ENCODE peak calls at places on chromosomes 6 and 20, in nine cellular contexts. One of them, this sample, is unnamed.

GRCh38 chr6:4129446-4129845 is 5.9 kb downstream of the ECI2 start:
- DNase-seq in endothelial cell of umbilical vein: peak; percentile 51
- DNase-seq in MM.1S: no peak
- DNase-seq in heart left ventricle: no peak
- DNase-seq in right lobe of liver: no peak
- DNase-seq in OCI-LY7: no peak
- DNase-seq in ovary: no peak
- DNase-seq in IMR-90: peak; percentile 9
- DNase-seq in coronary artery: no peak
- DNase-seq in this sample: no peak

GRCh38 chr20:61925555-61926252 is 140.0 kb downstream of the TAF4 start:
- DNase-seq in endothelial cell of umbilical vein: no peak
- DNase-seq in MM.1S: no peak
- DNase-seq in heart left ventricle: no peak
- DNase-seq in right lobe of liver: no peak
- DNase-seq in OCI-LY7: no peak
- DNase-seq in ovary: no peak
- DNase-seq in IMR-90: peak; percentile 65
- DNase-seq in coronary artery: no peak
- DNase-seq in this sample: peak; percentile 4

GRCh38 chr6:3423439-3424184 is 33.2 kb downstream of the SLC22A23 start:
- DNase-seq in endothelial cell of umbilical vein: no peak
- DNase-seq in MM.1S: no peak
- DNase-seq in heart left ventricle: no peak
- DNase-seq in right lobe of liver: no peak
- DNase-seq in OCI-LY7: no peak
- DNase-seq in ovary: no peak
- DNase-seq in IMR-90: no peak
- DNase-seq in coronary artery: no peak
- DNase-seq in this sample: no peak

GRCh38 chr20:437787-438486 is 24.4 kb downstream of the TBC1D20 start:
- DNase-seq in endothelial cell of umbilical vein: peak; percentile 8
- DNase-seq in MM.1S: peak; percentile 27
- DNase-seq in heart left ventricle: no peak
- DNase-seq in right lobe of liver: no peak
- DNase-seq in OCI-LY7: peak; percentile 32
- DNase-seq in ovary: no peak
- DNase-seq in IMR-90: no peak
- DNase-seq in coronary artery: no peak
- DNase-seq in this sample: no peak

GRCh38 chr6:63943826-63944225 is 308.2 kb downstream of the PHF3 start:
- DNase-seq in endothelial cell of umbilical vein: no peak
- DNase-seq in MM.1S: no peak
- DNase-seq in heart left ventricle: no peak
- DNase-seq in right lobe of liver: no peak
- DNase-seq in OCI-LY7: no peak
- DNase-seq in ovary: no peak
- DNase-seq in IMR-90: no peak
- DNase-seq in coronary artery: no peak
- DNase-seq in this sample: no peak

GRCh38 chr6:113713665-113714064 is 143.5 kb upstream of the MARCKS start:
- DNase-seq in endothelial cell of umbilical vein: no peak
- DNase-seq in MM.1S: no peak
- DNase-seq in heart left ventricle: no peak
- DNase-seq in right lobe of liver: no peak
- DNase-seq in OCI-LY7: no peak
- DNase-seq in ovary: no peak
- DNase-seq in IMR-90: no peak
- DNase-seq in coronary artery: no peak
- DNase-seq in this sample: no peak

GRCh38 chr6:28648035-28648877 is 122.6 kb downstream of the GPX5 start:
- DNase-seq in endothelial cell of umbilical vein: peak; percentile 86
- DNase-seq in MM.1S: peak; percentile 81
- DNase-seq in heart left ventricle: no peak
- DNase-seq in right lobe of liver: peak; percentile 29
- DNase-seq in OCI-LY7: peak; percentile 89
- DNase-seq in ovary: peak; percentile 51
- DNase-seq in IMR-90: peak; percentile 74
- DNase-seq in coronary artery: no peak
- DNase-seq in this sample: peak; percentile 20

GRCh38 chr6:150741633-150742200 is 123.8 kb upstream of the MTHFD1L start:
- DNase-seq in endothelial cell of umbilical vein: peak; percentile 31
- DNase-seq in MM.1S: no peak
- DNase-seq in heart left ventricle: peak; percentile 25
- DNase-seq in right lobe of liver: no peak
- DNase-seq in OCI-LY7: peak; percentile 68
- DNase-seq in ovary: no peak
- DNase-seq in IMR-90: no peak
- DNase-seq in coronary artery: no peak
- DNase-seq in this sample: no peak

GRCh38 chr6:35496851-35497570 is at the start of gene TEAD3:
- DNase-seq in endothelial cell of umbilical vein: no peak
- DNase-seq in MM.1S: peak; percentile 53
- DNase-seq in heart left ventricle: peak; percentile 65
- DNase-seq in right lobe of liver: peak; percentile 58
- DNase-seq in OCI-LY7: peak; percentile 48
- DNase-seq in ovary: peak; percentile 87
- DNase-seq in IMR-90: peak; percentile 56
- DNase-seq in coronary artery: no peak
- DNase-seq in this sample: peak; percentile 70

GRCh38 chr6:136677344-136677743 is 114.9 kb downstream of the MAP3K5 start:
- DNase-seq in endothelial cell of umbilical vein: no peak
- DNase-seq in MM.1S: no peak
- DNase-seq in heart left ventricle: no peak
- DNase-seq in right lobe of liver: no peak
- DNase-seq in OCI-LY7: no peak
- DNase-seq in ovary: no peak
- DNase-seq in IMR-90: no peak
- DNase-seq in coronary artery: no peak
- DNase-seq in this sample: no peak

GRCh38 chr6:33314943-33315752 is 1.3 kb upstream of the TAPBP start:
- DNase-seq in endothelial cell of umbilical vein: peak; percentile 42
- DNase-seq in MM.1S: no peak
- DNase-seq in heart left ventricle: no peak
- DNase-seq in right lobe of liver: peak; percentile 54
- DNase-seq in OCI-LY7: no peak
- DNase-seq in ovary: peak; percentile 76
- DNase-seq in IMR-90: no peak
- DNase-seq in coronary artery: peak; percentile 81
- DNase-seq in this sample: peak; percentile 54

GRCh38 chr20:63585616-63586565 is 11.9 kb upstream of the HELZ2 start:
- DNase-seq in endothelial cell of umbilical vein: no peak
- DNase-seq in MM.1S: no peak
- DNase-seq in heart left ventricle: no peak
- DNase-seq in right lobe of liver: no peak
- DNase-seq in OCI-LY7: no peak
- DNase-seq in ovary: no peak
- DNase-seq in IMR-90: no peak
- DNase-seq in coronary artery: no peak
- DNase-seq in this sample: no peak

GRCh38 chr6:18343741-18344140 is 43.4 kb upstream of the RNF144B start:
- DNase-seq in endothelial cell of umbilical vein: peak; percentile 91
- DNase-seq in MM.1S: no peak
- DNase-seq in heart left ventricle: no peak
- DNase-seq in right lobe of liver: no peak
- DNase-seq in OCI-LY7: no peak
- DNase-seq in ovary: no peak
- DNase-seq in IMR-90: peak; percentile 95
- DNase-seq in coronary artery: no peak
- DNase-seq in this sample: no peak

GRCh38 chr20:6169251-6169650 is 46.4 kb upstream of the FERMT1 start:
- DNase-seq in endothelial cell of umbilical vein: no peak
- DNase-seq in MM.1S: peak; percentile 33
- DNase-seq in heart left ventricle: no peak
- DNase-seq in right lobe of liver: no peak
- DNase-seq in OCI-LY7: no peak
- DNase-seq in ovary: no peak
- DNase-seq in IMR-90: peak; percentile 12
- DNase-seq in coronary artery: no peak
- DNase-seq in this sample: no peak
- TF ChIP-seq CTCF in endothelial cell of umbilical vein: no peak
- TF ChIP-seq CTCF in MM.1S: peak; percentile 33
- TF ChIP-seq CTCF in heart left ventricle: no peak
- TF ChIP-seq CTCF in right lobe of liver: no peak
- TF ChIP-seq CTCF in OCI-LY7: peak; percentile 27
- TF ChIP-seq CTCF in ovary: no peak
- TF ChIP-seq CTCF in IMR-90: peak; percentile 14
- TF ChIP-seq CTCF in coronary artery: no peak
- TF ChIP-seq CTCF in this sample: no peak

GRCh38 chr6:26044140-26045045 is 42.8 kb upstream of the HFE start:
- DNase-seq in endothelial cell of umbilical vein: no peak
- DNase-seq in MM.1S: peak; percentile 64
- DNase-seq in heart left ventricle: no peak
- DNase-seq in right lobe of liver: peak; percentile 54
- DNase-seq in OCI-LY7: peak; percentile 71
- DNase-seq in ovary: peak; percentile 68
- DNase-seq in IMR-90: peak; percentile 20
- DNase-seq in coronary artery: peak; percentile 77
- DNase-seq in this sample: no peak

GRCh38 chr6:26041946-26042345 is 45.3 kb upstream of the HFE start:
- DNase-seq in endothelial cell of umbilical vein: no peak
- DNase-seq in MM.1S: no peak
- DNase-seq in heart left ventricle: no peak
- DNase-seq in right lobe of liver: no peak
- DNase-seq in OCI-LY7: no peak
- DNase-seq in ovary: no peak
- DNase-seq in IMR-90: no peak
- DNase-seq in coronary artery: no peak
- DNase-seq in this sample: no peak

GRCh38 chr6:26045046-26045938 is 41.9 kb upstream of the HFE start:
- DNase-seq in endothelial cell of umbilical vein: peak; percentile 97
- DNase-seq in MM.1S: peak; percentile 94
- DNase-seq in heart left ventricle: peak; percentile 90
- DNase-seq in right lobe of liver: peak; percentile 59
- DNase-seq in OCI-LY7: peak; percentile 97
- DNase-seq in ovary: peak; percentile 73
- DNase-seq in IMR-90: peak; percentile 94
- DNase-seq in coronary artery: peak; percentile 81
- DNase-seq in this sample: peak; percentile 31

GRCh38 chr6:26045939-26046368 is 41.3 kb upstream of the HFE start:
- DNase-seq in endothelial cell of umbilical vein: no peak
- DNase-seq in MM.1S: peak; percentile 76
- DNase-seq in heart left ventricle: no peak
- DNase-seq in right lobe of liver: no peak
- DNase-seq in OCI-LY7: peak; percentile 84
- DNase-seq in ovary: no peak
- DNase-seq in IMR-90: no peak
- DNase-seq in coronary artery: no peak
- DNase-seq in this sample: no peak

DNA sequence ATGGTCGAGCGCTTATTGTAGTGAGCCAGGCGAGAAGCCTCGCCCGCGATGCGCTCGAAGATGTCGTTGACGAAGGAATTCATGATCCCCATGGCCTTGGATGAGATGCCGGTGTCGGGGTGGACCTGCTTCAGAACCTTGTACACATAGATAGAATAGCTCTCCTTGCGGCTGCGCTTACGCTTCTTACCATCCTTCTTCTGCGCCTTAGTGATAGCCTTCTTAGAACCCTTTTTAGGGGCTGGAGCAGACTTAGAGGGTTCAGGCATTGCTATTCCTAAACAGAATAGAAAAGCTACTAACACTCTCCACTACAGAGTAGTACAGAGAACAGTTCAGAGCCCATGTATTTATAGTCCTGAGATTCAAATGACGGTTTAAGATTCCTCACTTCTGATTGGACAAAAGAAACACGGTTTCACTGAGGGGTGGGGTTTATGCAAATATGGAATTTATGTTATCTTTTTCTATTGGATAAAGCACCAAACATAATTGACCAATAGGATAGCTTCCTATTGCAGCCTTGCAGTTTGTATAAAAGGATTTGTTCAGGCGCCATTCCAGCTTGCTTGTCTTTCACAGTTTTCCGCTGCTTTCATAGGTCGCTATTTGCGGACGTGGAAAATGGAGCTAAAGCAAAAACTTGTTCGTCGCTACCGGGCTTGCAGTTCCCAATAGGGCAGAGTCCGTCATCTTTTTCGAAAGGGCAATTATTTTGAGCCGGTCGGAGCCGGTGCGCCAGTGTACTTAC is 43.7 kb upstream of the HFE start:
- DNase-seq in endothelial cell of umbilical vein: peak; percentile 96
- DNase-seq in MM.1S: peak; percentile 95
- DNase-seq in heart left ventricle: peak; percentile 88
- DNase-seq in right lobe of liver: peak; percentile 29
- DNase-seq in OCI-LY7: peak; percentile 98
- DNase-seq in ovary: peak; percentile 79
- DNase-seq in IMR-90: peak; percentile 99
- DNase-seq in coronary artery: peak; percentile 89
- DNase-seq in this sample: peak; percentile 89
- H3K4me3 ChIP-seq in endothelial cell of umbilical vein: no peak overlapping the region
- H3K4me3 ChIP-seq in MM.1S: peak overlapping the region; percentile 56
- H3K4me3 ChIP-seq in heart left ventricle: peak overlapping the region; percentile 56
- H3K4me3 ChIP-seq in right lobe of liver: peak overlapping the region; percentile 49
- H3K4me3 ChIP-seq in OCI-LY7: peak overlapping the region; percentile 67
- H3K4me3 ChIP-seq in ovary: peak overlapping the region; percentile 57
- H3K4me3 ChIP-seq in IMR-90: peak overlapping the region; percentile 63
- H3K4me3 ChIP-seq in coronary artery: peak overlapping the region; percentile 83
- H3K4me3 ChIP-seq in this sample: peak overlapping the region; percentile 42

DNA sequence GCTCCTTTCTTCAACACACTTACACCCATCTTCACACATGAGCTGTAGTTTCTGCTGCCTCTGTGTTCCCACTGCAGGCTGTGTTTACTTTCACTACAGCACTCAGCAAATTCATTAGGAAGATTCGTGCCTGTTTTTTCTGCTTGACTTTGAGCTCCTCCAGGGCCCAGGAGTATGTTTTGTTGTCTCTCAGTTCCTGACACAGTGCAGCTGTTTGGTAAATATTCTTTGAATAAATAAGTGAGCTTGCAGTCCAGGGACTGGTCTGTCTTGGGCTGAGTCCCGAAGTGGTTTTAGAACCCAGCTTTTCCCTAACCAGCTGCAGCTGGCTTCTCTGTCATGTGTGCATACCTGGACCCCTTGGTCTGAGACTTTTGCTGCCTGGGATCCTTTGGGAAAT is 46.6 kb upstream of the CCN6 start:
- DNase-seq in endothelial cell of umbilical vein: no peak
- DNase-seq in MM.1S: no peak
- DNase-seq in heart left ventricle: no peak
- DNase-seq in right lobe of liver: no peak
- DNase-seq in OCI-LY7: no peak
- DNase-seq in ovary: no peak
- DNase-seq in IMR-90: no peak
- DNase-seq in coronary artery: no peak
- DNase-seq in this sample: no peak
- H3K27ac ChIP-seq in endothelial cell of umbilical vein: no peak overlapping the region
- H3K27ac ChIP-seq in MM.1S: no peak overlapping the region
- H3K27ac ChIP-seq in heart left ventricle: peak overlapping the region; percentile 21
- H3K27ac ChIP-seq in right lobe of liver: no peak overlapping the region
- H3K27ac ChIP-seq in OCI-LY7: no peak overlapping the region
- H3K27ac ChIP-seq in ovary: no peak overlapping the region
- H3K27ac ChIP-seq in IMR-90: no peak overlapping the region
- H3K27ac ChIP-seq in coronary artery: no peak overlapping the region
- H3K27ac ChIP-seq in this sample: no peak overlapping the region

DNA sequence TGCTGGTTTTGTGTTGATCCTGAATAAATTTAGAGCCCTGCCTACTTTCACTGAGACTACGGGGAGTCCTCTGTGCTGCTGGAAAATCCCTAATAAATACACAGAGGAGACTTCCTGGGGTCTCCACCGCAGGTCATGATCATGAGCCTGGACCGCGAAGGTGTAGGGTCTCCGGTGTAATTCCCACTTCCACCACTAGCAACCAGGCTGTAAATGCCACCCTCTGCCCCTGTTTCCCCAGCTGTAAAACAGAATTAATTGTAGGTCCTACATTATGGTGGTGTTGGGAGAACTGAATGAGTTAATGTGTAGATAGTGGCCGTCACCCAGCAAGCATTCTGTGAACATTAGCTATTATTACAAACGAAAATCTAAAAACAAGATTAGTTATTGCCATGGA is 191.6 kb upstream of the THBS2 start:
- DNase-seq in endothelial cell of umbilical vein: no peak
- DNase-seq in MM.1S: no peak
- DNase-seq in heart left ventricle: no peak
- DNase-seq in right lobe of liver: no peak
- DNase-seq in OCI-LY7: no peak
- DNase-seq in ovary: no peak
- DNase-seq in IMR-90: no peak
- DNase-seq in coronary artery: no peak
- DNase-seq in this sample: no peak
- TF ChIP-seq CTCF in endothelial cell of umbilical vein: no peak
- TF ChIP-seq CTCF in MM.1S: no peak
- TF ChIP-seq CTCF in heart left ventricle: no peak
- TF ChIP-seq CTCF in right lobe of liver: no peak
- TF ChIP-seq CTCF in OCI-LY7: peak; percentile 37
- TF ChIP-seq CTCF in ovary: no peak
- TF ChIP-seq CTCF in IMR-90: no peak
- TF ChIP-seq CTCF in coronary artery: no peak
- TF ChIP-seq CTCF in this sample: no peak

This sample was measured in heart right ventricle.